ENCODE peak calls at places on chromosome 21, in four cellular contexts. B, J, I and Q are unnamed samples.
A peak's percentile ranks its signal among the peaks of the same experiment; 100 is the strongest.

GRCh38 chr21:46121286-46122221 is 23.6 kb downstream of the COL6A2 start:
- DNase-seq in B (no peak), I (no peak), J (no peak), Q (no peak)

GRCh38 chr21:41866274-41866809 is 12.8 kb downstream of the PRDM15 start:
- DNase-seq in B (no peak), I (no peak), J (no peak), Q (no peak)

GRCh38 chr21:45267390-45267760 is 20.3 kb downstream of the POFUT2 start:
- DNase-seq in J (no peak), B (no peak), I (no peak), Q (no peak)

GRCh38 chr21:44537930-44538911 is 1.8 kb downstream of the KRTAP10-1 start:
- DNase-seq in B (no peak), I (no peak), J (no peak), Q (no peak)

GRCh38 chr21:29092102-29092959 is 18.9 kb upstream of the CCT8 start:
- DNase-seq in B (no peak), I (peak; percentile 76), J (no peak), Q (no peak)

GRCh38 chr21:44836666-44837471 is 19.0 kb upstream of the SUMO3 start:
- DNase-seq in J (no peak), B (no peak), I (peak; percentile 77), Q (no peak)

GRCh38 chr21:43812139-43812821 is 22.9 kb downstream of the RRP1 start:
- DNase-seq in B (no peak), J (no peak), I (no peak), Q (no peak)

GRCh38 chr21:33441489-33442477 is 38.0 kb downstream of the TMEM50B start:
- DNase-seq in B (peak; percentile 51), I (peak; percentile 81), J (no peak), Q (peak; percentile 64)

GRCh38 chr21:39451332-39452206 is at the start of gene SH3BGR:
- DNase-seq in I (peak; percentile 3), J (no peak), B (no peak), Q (no peak)

GRCh38 chr21:45525153-45525909 is 16.9 kb downstream of the SLC19A1 start:
- DNase-seq in B (no peak), J (no peak), I (no peak), Q (no peak)

GRCh38 chr21:41255190-41255589 is 61.4 kb upstream of the FAM3B start:
- DNase-seq in I (no peak), J (no peak), B (no peak), Q (no peak)

GRCh38 chr21:46459356-46460112 is 843 bp downstream of the DIP2A start:
- DNase-seq in J (no peak), I (peak; percentile 83), B (no peak), Q (no peak)

GRCh38 chr21:42841156-42841915 is 38.0 kb downstream of the WDR4 start:
- DNase-seq in J (no peak), I (no peak), B (no peak), Q (no peak)

GRCh38 chr21:17466166-17466565 is 46.7 kb upstream of the CXADR start:
- DNase-seq in B (no peak), J (no peak), I (peak; percentile 74), Q (no peak)